ENCODE peak calls at places on chromosomes 4 and X, in eight cellular contexts. O, B, X, Z, N, R, L and U are unnamed samples. For H3K4me1, the result is how much of the 10 kb centered on the place peaks cover.

GRCh38 chr4:82394896-82395295 is 21.1 kb upstream of the HNRNPD start:
- DNase-seq in O (no peak), B (no peak), X (no peak), Z (no peak), N (no peak), R (no peak), L (no peak), U (no peak)

GRCh38 chr4:19478791-19479190 is 772.9 kb upstream of the SLIT2 start:
- DNase-seq in O (no peak), B (no peak), X (peak), Z (no peak), N (no peak), R (peak), L (no peak), U (no peak)

GRCh38 chr4:98994474-98995182 is 893 bp upstream of the METAP1 start:
- DNase-seq in O (no peak), B (no peak), X (no peak), Z (no peak), N (no peak), R (peak), L (no peak), U (no peak)

GRCh38 chr4:112348488-112349158 is 51.5 kb downstream of the ALPK1 start:
- DNase-seq in O (no peak), B (no peak), X (peak), Z (peak), N (peak), R (peak), L (no peak), U (peak)

GRCh38 chr4:10643600-10644425 is 40.8 kb downstream of the CLNK start:
- DNase-seq in O (no peak), B (no peak), X (no peak), Z (no peak), N (no peak), R (peak), L (no peak), U (no peak)

GRCh38 chrX:44308869-44309268 is 34.6 kb downstream of the EFHC2 start:
- DNase-seq in O (no peak), B (no peak), X (no peak), Z (no peak), N (no peak), R (no peak), L (no peak), U (no peak)

GRCh38 chr4:74330295-74330750 is 22.1 kb downstream of the EPGN start:
- DNase-seq in O (no peak), B (no peak), X (peak), Z (no peak), N (no peak), R (no peak), L (no peak), U (no peak)

GRCh38 chr4:88177981-88178632 is 19.7 kb upstream of the ABCG2 start:
- DNase-seq in O (no peak), B (peak), X (peak), Z (peak), N (peak), R (peak), L (no peak), U (no peak)

GRCh38 chr4:1558205-1558604 is 125.9 kb downstream of the FAM53A start:
- DNase-seq in O (no peak), B (no peak), X (no peak), Z (no peak), N (no peak), R (no peak), L (no peak), U (no peak)

GRCh38 chr4:16083217-16084191 is at the start of gene PROM1:
- DNase-seq in O (no peak), B (peak), X (no peak), Z (peak), N (peak), R (no peak), L (no peak), U (peak)

GRCh38 chr4:80568891-80569290 is 233.4 kb downstream of the CFAP299 start:
- DNase-seq in O (no peak), B (no peak), X (no peak), Z (no peak), N (no peak), R (no peak), L (no peak), U (no peak)

DNA sequence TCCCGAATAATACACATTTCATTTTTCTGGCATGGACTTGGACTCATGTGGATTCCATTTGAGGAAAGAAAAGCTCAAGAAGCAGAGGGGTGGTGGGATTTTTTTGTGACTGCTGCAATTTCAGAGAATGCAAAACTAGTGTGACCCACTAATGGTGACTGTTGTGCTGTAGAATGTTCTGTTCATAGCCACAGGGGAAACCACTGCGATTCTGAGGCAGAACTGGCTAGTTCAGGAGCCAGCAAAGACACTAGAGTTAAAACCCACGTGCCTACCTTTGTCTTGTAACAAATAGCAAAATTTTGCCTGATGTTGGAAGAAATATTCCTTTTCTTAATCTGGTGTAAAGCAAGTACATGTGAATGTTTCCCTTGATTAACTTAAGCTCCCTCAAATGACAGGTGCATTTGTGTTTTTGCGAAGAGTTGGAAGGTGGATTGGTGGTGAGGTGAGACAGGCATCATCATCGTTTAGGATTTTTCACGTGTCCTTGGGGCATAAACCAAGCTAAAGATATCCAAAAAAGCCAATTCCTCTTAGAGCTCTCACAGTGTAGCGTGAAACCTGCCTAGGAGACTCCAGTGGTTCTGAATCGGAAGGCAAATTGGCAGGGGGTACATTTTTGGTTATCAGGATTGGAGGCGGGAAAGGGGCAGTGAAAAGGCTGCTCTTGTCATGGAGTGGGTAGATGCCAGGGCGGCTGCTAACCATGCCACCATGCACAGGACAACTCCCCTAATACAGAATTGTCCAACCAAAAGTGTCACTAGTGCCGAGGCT is 38.1 kb upstream of the FAM9C start:
- DNase-seq in O (no peak), B (no peak), X (no peak), Z (no peak), N (no peak), R (no peak), L (no peak), U (no peak)
- H3K4me1 ChIP-seq in O (half or more), B (under half), X (under half), Z (under half), N (under half), R (under half), L (under half), U (under half)

GRCh38 chr4:40586729-40587128 is 42.9 kb downstream of the RBM47 start:
- DNase-seq in O (no peak), B (no peak), X (no peak), Z (no peak), N (no peak), R (no peak), L (peak), U (no peak)
- H3K27ac ChIP-seq in O (no peak), B (peak), X (no peak), Z (no peak), N (peak), R (no peak), L (peak), U (no peak)

DNA sequence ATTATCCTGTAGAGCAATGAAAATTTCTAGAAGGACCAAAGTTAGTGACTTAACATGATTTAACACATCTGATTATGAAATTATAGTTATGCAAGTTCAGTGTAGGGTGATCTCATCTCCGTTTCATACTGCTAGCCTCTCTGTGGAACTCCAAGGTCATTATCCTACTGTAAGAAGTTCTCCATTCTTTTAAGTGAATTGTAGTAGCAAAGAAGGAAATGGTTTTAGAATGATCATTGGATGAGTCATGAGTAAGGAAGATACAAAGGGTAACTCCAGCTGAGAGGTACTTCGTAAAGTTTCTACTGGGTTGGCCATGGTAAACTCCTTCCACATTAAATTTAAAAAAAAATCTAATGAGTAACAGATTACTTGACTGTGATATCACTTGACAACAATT is 215.0 kb upstream of the GIMD1 start:
- DNase-seq in O (no peak), B (no peak), X (peak), Z (peak), N (no peak), R (peak), L (no peak), U (no peak)
- H3K4me1 ChIP-seq in O (under half), B (under half), X (under half), Z (under half), N (under half), R (under half), L (under half), U (under half)

DNA sequence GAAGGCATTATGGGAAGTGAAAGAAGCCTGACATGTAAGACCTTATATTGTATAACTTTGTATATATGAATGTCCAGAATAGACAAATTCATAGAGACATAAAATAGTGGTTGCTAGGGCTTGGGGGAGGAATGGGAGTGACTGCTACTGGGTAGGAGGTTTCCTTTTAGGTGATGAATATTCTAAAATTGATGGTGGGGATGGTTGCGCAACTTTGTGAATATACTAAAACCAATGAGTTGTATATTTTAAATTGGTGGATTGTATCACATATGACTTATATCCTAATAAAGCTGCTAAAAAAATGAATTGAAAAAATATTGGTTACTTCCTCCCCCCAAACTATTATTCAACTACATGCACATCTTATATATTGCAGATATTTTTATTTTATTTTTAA is 70.0 kb downstream of the UCHL1 start:
- DNase-seq in O (no peak), B (no peak), X (no peak), Z (no peak), N (no peak), R (no peak), L (no peak), U (no peak)
- H3K27ac ChIP-seq in O (no peak), B (no peak), X (no peak), Z (no peak), N (no peak), R (no peak), L (no peak), U (no peak)

GRCh38 chr4:94576163-94576562 is 124.4 kb downstream of the PDLIM5 start:
- DNase-seq in O (no peak), B (no peak), X (no peak), Z (no peak), N (no peak), R (no peak), L (no peak), U (no peak)

GRCh38 chr4:94575652-94576051 is 123.9 kb downstream of the PDLIM5 start:
- DNase-seq in O (no peak), B (no peak), X (no peak), Z (no peak), N (no peak), R (no peak), L (no peak), U (no peak)

GRCh38 chr4:94574616-94575015 is 122.9 kb downstream of the PDLIM5 start:
- DNase-seq in O (no peak), B (no peak), X (no peak), Z (no peak), N (no peak), R (peak), L (no peak), U (no peak)

GRCh38 chr4:94578195-94578594 is 126.5 kb downstream of the PDLIM5 start:
- DNase-seq in O (no peak), B (no peak), X (peak), Z (no peak), N (no peak), R (no peak), L (no peak), U (no peak)

GRCh38 chr4:94577136-94577535 is 125.4 kb downstream of the PDLIM5 start:
- DNase-seq in O (no peak), B (no peak), X (peak), Z (no peak), N (peak), R (peak), L (peak), U (peak)
- H3K4me1 ChIP-seq in O (under half), B (under half), X (under half), Z (under half), N (under half), R (under half), L (under half), U (under half)

GRCh38 chr4:40189997-40190396 is 6.8 kb upstream of the RHOH start:
- DNase-seq in O (no peak), B (no peak), X (peak), Z (no peak), N (no peak), R (peak), L (no peak), U (no peak)

GRCh38 chr4:40192286-40193017 is 4.4 kb upstream of the RHOH start:
- DNase-seq in O (no peak), B (no peak), X (no peak), Z (no peak), N (no peak), R (no peak), L (no peak), U (no peak)

GRCh38 chr4:40190465-40190864 is 6.4 kb upstream of the RHOH start:
- DNase-seq in O (no peak), B (no peak), X (no peak), Z (no peak), N (no peak), R (no peak), L (no peak), U (no peak)

GRCh38 chr4:40193018-40193571 is 3.7 kb upstream of the RHOH start:
- DNase-seq in O (no peak), B (no peak), X (no peak), Z (no peak), N (no peak), R (no peak), L (no peak), U (no peak)

GRCh38 chr4:40190880-40191815 is 5.7 kb upstream of the RHOH start:
- DNase-seq in O (no peak), B (no peak), X (no peak), Z (no peak), N (no peak), R (no peak), L (no peak), U (no peak)
- H3K27ac ChIP-seq in O (peak), B (no peak), X (no peak), Z (no peak), N (no peak), R (no peak), L (no peak), U (peak)

GRCh38 chr4:54233128-54233696 is 4.1 kb downstream of the PDGFRA start:
- DNase-seq in O (peak), B (peak), X (peak), Z (peak), N (peak), R (peak), L (peak), U (peak)

GRCh38 chr4:54232151-54232688 is 3.1 kb downstream of the PDGFRA start:
- DNase-seq in O (no peak), B (no peak), X (peak), Z (no peak), N (no peak), R (no peak), L (no peak), U (no peak)

GRCh38 chr4:54230479-54231418 is 1.7 kb downstream of the PDGFRA start:
- DNase-seq in O (no peak), B (peak), X (peak), Z (no peak), N (peak), R (no peak), L (peak), U (peak)

GRCh38 chr4:54229631-54230478 is 762 bp downstream of the PDGFRA start:
- DNase-seq in O (no peak), B (peak), X (peak), Z (no peak), N (no peak), R (peak), L (no peak), U (no peak)

DNA sequence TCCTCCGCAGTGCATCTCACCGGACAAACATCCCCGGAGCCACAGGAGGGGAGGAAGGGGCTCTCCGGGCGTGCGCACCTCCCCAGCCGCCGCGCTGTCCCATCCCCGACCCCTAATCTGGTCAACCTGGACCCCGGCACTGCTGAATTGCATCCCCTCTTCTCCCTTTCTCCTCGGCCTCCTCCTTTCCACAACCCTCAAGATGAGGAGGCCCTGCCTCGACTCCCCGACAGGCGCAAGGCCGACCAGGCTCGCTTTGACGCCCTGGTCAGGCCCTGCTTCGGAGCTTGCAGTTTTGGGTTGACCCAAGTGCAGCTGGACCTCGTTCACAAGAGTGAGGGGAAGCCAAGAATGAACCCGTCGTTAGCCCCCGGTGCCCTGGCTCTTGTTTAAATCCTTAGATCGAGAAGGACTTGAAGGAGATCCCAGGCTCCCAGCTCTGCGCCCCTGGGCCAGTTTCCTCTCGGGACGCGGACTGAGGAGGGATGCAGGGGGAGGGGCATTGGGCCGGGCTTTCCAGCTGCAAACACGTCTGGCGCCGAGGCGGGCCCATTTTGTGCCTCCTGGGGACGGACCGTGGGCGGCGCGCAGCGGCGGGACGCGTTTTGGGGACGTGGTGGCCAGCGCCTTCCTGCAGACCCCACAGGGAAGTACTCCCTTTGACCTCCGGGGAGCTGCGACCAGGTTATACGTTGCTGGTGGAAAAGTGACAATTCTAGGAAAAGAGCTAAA is 2.5 kb downstream of the PDGFRA start:
- DNase-seq in O (no peak), B (no peak), X (peak), Z (no peak), N (peak), R (peak), L (peak), U (peak)
- H3K4me1 ChIP-seq in O (half or more), B (half or more), X (under half), Z (under half), N (under half), R (under half), L (half or more), U (half or more)

GRCh38 chr4:162017863-162018262 is 145.9 kb downstream of the FSTL5 start:
- DNase-seq in O (no peak), B (no peak), X (no peak), Z (no peak), N (no peak), R (no peak), L (no peak), U (no peak)
- H3K27ac ChIP-seq in O (no peak), B (no peak), X (no peak), Z (no peak), N (no peak), R (no peak), L (no peak), U (no peak)

GRCh38 chrX:45771114-45771513 is 570.4 kb upstream of the DIPK2B start:
- DNase-seq in O (no peak), B (no peak), X (peak), Z (peak), N (no peak), R (peak), L (peak), U (no peak)
- H3K4me1 ChIP-seq in O (under half), B (under half), X (under half), Z (half or more), N (under half), R (under half), L (under half), U (under half)